ENCODE peak calls at places on chromosomes 7 and 10, in ten cellular contexts. U is Right ventricle myocardium inferior; I is BJ; H is AG20443; S is psoas muscle; C is effector memory CD8-positive, alpha-beta T cell; K is Right ventricle myocardium superior; G is amniotic stem cell; A is mammary epithelial cell; N is cardiac fibroblast. Q is an unnamed sample.

GRCh38 chr10:6195376-6195775 is 7.4 kb upstream of the PFKFB3 start:
- DNase-seq in K (no peak), S (peak), G (no peak), U (no peak), N (peak), H (peak), A (no peak), I (no peak), C (no peak), Q (no peak)

GRCh38 chr10:11034762-11035161 is 17.1 kb downstream of the CELF2 start:
- DNase-seq in G (no peak), S (no peak), I (no peak), A (no peak), N (no peak), U (no peak), K (no peak), H (no peak), C (no peak), Q (no peak)

GRCh38 chr10:67225226-67225625 is 299.4 kb downstream of the LRRTM3 start:
- DNase-seq in A (no peak), K (no peak), G (no peak), C (no peak), S (no peak), U (no peak), H (no peak), I (no peak), N (no peak), Q (no peak)

GRCh38 chr7:3579638-3580219 is 278.7 kb downstream of the SDK1 start:
- DNase-seq in U (no peak), I (no peak), K (no peak), N (no peak), G (no peak), A (peak), S (no peak), H (no peak), C (no peak), Q (no peak)

GRCh38 chr10:132422931-132423813 is 26.2 kb downstream of the PWWP2B start:
- DNase-seq in G (no peak), K (no peak), C (no peak), I (no peak), N (peak), U (no peak), A (no peak), S (no peak), H (no peak), Q (no peak)

GRCh38 chr7:156865493-156865892 is 27.5 kb downstream of the LMBR1 start:
- DNase-seq in I (no peak), G (no peak), S (no peak), U (no peak), N (no peak), H (no peak), A (no peak), K (no peak), C (no peak), Q (no peak)

GRCh38 chr7:37359662-37360444 is 88.8 kb downstream of the ELMO1 start:
- DNase-seq in K (no peak), G (no peak), U (no peak), S (no peak), I (no peak), H (no peak), A (no peak), N (no peak), C (no peak), Q (no peak)

GRCh38 chr10:60209874-60210584 is 179.6 kb downstream of the ANK3 start:
- DNase-seq in K (no peak), G (no peak), I (no peak), H (no peak), N (no peak), S (no peak), U (no peak), A (no peak), C (no peak), Q (no peak)

GRCh38 chr7:54769203-54769602 is 10.2 kb upstream of the SEC61G start:
- DNase-seq in K (no peak), C (no peak), A (no peak), U (no peak), S (no peak), N (no peak), I (no peak), G (no peak), H (peak), Q (no peak)

GRCh38 chr10:31317652-31318381 is 1.2 kb upstream of the ZEB1 start:
- DNase-seq in H (no peak), U (no peak), G (no peak), K (peak), I (no peak), A (no peak), N (no peak), S (no peak), C (no peak), Q (peak)

GRCh38 chr7:157522954-157523353 is 186.2 kb downstream of the DNAJB6 start:
- DNase-seq in U (no peak), I (no peak), S (peak), G (no peak), K (peak), A (no peak), H (no peak), C (no peak), N (no peak), Q (peak)

GRCh38 chr7:15889501-15889900 is 203.0 kb upstream of the MEOX2 start:
- DNase-seq in N (peak), U (no peak), A (no peak), G (no peak), I (no peak), H (peak), K (no peak), C (no peak), S (no peak), Q (no peak)

GRCh38 chr7:33904680-33905388 is 505 bp upstream of the BMPER start:
- DNase-seq in A (peak), K (peak), S (peak), I (no peak), C (no peak), H (peak), N (peak), U (no peak), G (no peak), Q (peak)

GRCh38 chr10:122646511-122647382 is 52.9 kb downstream of the C10orf120 start:
- DNase-seq in K (no peak), A (no peak), G (no peak), U (no peak), S (no peak), H (no peak), I (no peak), N (no peak), C (no peak), Q (no peak)

GRCh38 chr7:107913846-107914245 is 22.9 kb downstream of the DLD start:
- DNase-seq in A (peak), K (no peak), I (no peak), N (no peak), G (no peak), C (no peak), S (no peak), U (no peak), H (no peak), Q (no peak)

GRCh38 chr7:24417526-24418120 is 133.6 kb downstream of the NPY start:
- DNase-seq in A (no peak), G (no peak), K (no peak), S (no peak), U (no peak), C (no peak), H (no peak), I (no peak), N (no peak), Q (no peak)

GRCh38 chr10:91164520-91165065 is 55.9 kb upstream of the PCGF5 start:
- DNase-seq in C (no peak), I (no peak), K (no peak), U (no peak), G (no peak), S (no peak), N (no peak), H (no peak), A (no peak), Q (no peak)

GRCh38 chr10:79202188-79203013 is 133.6 kb downstream of the ZMIZ1 start:
- DNase-seq in S (no peak), I (no peak), G (no peak), C (peak), H (peak), K (peak), U (no peak), N (peak), A (no peak), Q (peak)

GRCh38 chr10:124425227-124425962 is 6.7 kb upstream of the OAT start:
- DNase-seq in U (no peak), G (no peak), C (no peak), S (no peak), H (no peak), A (no peak), N (no peak), K (no peak), I (no peak), Q (peak)

GRCh38 chr7:155466814-155467675 is 9.1 kb downstream of the EN2 start:
- DNase-seq in K (no peak), I (no peak), A (no peak), N (no peak), C (peak), S (no peak), G (no peak), H (no peak), U (no peak), Q (no peak)

GRCh38 chr10:132787253-132788179 is 1.6 kb upstream of the NKX6-2 start:
- DNase-seq in S (no peak), H (no peak), G (no peak), A (no peak), N (no peak), C (no peak), K (no peak), U (no peak), I (no peak), Q (no peak)

GRCh38 chr7:73851410-73852338 is 9.3 kb upstream of the TMEM270 start:
- DNase-seq in C (no peak), G (peak), N (peak), S (no peak), K (no peak), H (peak), A (peak), U (no peak), I (peak), Q (no peak)

GRCh38 chr7:465710-466400 is 53.8 kb downstream of the PDGFA start:
- DNase-seq in K (no peak), S (peak), I (no peak), C (no peak), N (no peak), G (no peak), H (no peak), A (no peak), U (no peak), Q (no peak)

GRCh38 chr10:45063605-45064231 is 63.0 kb downstream of the ZNF22 start:
- DNase-seq in K (no peak), H (no peak), C (no peak), I (no peak), A (peak), S (no peak), N (no peak), G (no peak), U (no peak), Q (no peak)

GRCh38 chr7:132121987-132122386 is 454.3 kb downstream of the PLXNA4 start:
- DNase-seq in S (no peak), I (no peak), U (no peak), A (no peak), C (no peak), K (no peak), G (no peak), N (no peak), H (no peak), Q (no peak)

GRCh38 chr10:75205908-75206307 is 4.7 kb upstream of the VDAC2 start:
- DNase-seq in S (no peak), C (no peak), A (no peak), U (no peak), N (no peak), G (no peak), K (no peak), H (no peak), I (no peak), Q (no peak)

GRCh38 chr10:73956476-73957338 is 41.2 kb upstream of the VCL start:
- DNase-seq in K (no peak), A (peak), N (peak), I (no peak), C (peak), H (no peak), S (no peak), U (no peak), G (no peak), Q (no peak)

GRCh38 chr7:106668853-106669539 is 8.0 kb upstream of the CCDC71L start:
- DNase-seq in U (no peak), G (no peak), H (no peak), A (no peak), N (no peak), S (no peak), K (no peak), C (no peak), I (no peak), Q (no peak)